ENCODE peak calls at places on chromosomes 6 and 20, in six cellular contexts. U is RCC 7860, N is adipocyte, R is cardiac muscle cell, K is neuronal stem cell, X is NCI-H1436. L is an unnamed sample.

GRCh38 chr20:33908351-33908750 is 85.4 kb upstream of the RALY start:
- DNase-seq in U (no peak), N (peak), R (no peak), K (no peak), X (no peak), L (peak)

GRCh38 chr6:2805031-2805430 is 36.6 kb downstream of the SERPINB1 start:
- DNase-seq in U (no peak), N (no peak), R (no peak), K (no peak), X (no peak), L (no peak)

GRCh38 chr6:112842338-112842700 is 495.2 kb downstream of the RFPL4B start:
- DNase-seq in U (no peak), N (no peak), R (no peak), K (no peak), X (no peak), L (no peak)

GRCh38 chr6:148324297-148325007 is 18.2 kb upstream of the SASH1 start:
- DNase-seq in U (peak), N (peak), R (no peak), K (no peak), X (no peak), L (peak)

GRCh38 chr20:54189630-54190029 is 15.8 kb upstream of the CYP24A1 start:
- DNase-seq in U (no peak), N (no peak), R (no peak), K (no peak), X (no peak), L (no peak)

GRCh38 chr6:136435096-136435495 is 115.1 kb downstream of the MAP7 start:
- DNase-seq in U (no peak), N (no peak), R (no peak), K (no peak), X (no peak), L (no peak)

GRCh38 chr6:117483004-117483644 is 650 bp downstream of the DCBLD1 start:
- DNase-seq in U (peak), N (peak), R (peak), K (peak), X (no peak), L (no peak)

GRCh38 chr6:122890250-122890649 is 101.2 kb downstream of the SMPDL3A start:
- DNase-seq in U (no peak), N (no peak), R (no peak), K (no peak), X (no peak), L (no peak)

GRCh38 chr6:11143394-11144371 is 32.2 kb upstream of the ERVFRD-1 start:
- DNase-seq in U (peak), N (peak), R (no peak), K (no peak), X (no peak), L (peak)

GRCh38 chr6:137878810-137879285 is 11.8 kb downstream of the TNFAIP3 start:
- DNase-seq in U (no peak), N (no peak), R (peak), K (peak), X (no peak), L (no peak)

GRCh38 chr6:2072450-2072849 is 173.0 kb downstream of the GMDS start:
- DNase-seq in U (no peak), N (peak), R (no peak), K (no peak), X (no peak), L (peak)

GRCh38 chr6:54698974-54699373 is 147.6 kb upstream of the FAM83B start:
- DNase-seq in U (no peak), N (no peak), R (no peak), K (no peak), X (no peak), L (no peak)

GRCh38 chr6:1390805-1391511 is 1.6 kb downstream of the FOXF2 start:
- DNase-seq in U (no peak), N (peak), R (no peak), K (peak), X (no peak), L (peak)

GRCh38 chr6:43943099-43943766 is 173.2 kb downstream of the VEGFA start:
- DNase-seq in U (no peak), N (no peak), R (no peak), K (no peak), X (no peak), L (no peak)

GRCh38 chr20:37406010-37406998 is 60.4 kb downstream of the SRC start:
- DNase-seq in U (peak), N (peak), R (peak), K (no peak), X (peak), L (no peak)

GRCh38 chr6:11722224-11722623 is 56.4 kb downstream of the ADTRP start:
- DNase-seq in U (no peak), N (no peak), R (no peak), K (no peak), X (no peak), L (no peak)

GRCh38 chr6:152378154-152378553 is 259.0 kb downstream of the SYNE1 start:
- DNase-seq in U (no peak), N (peak), R (no peak), K (no peak), X (no peak), L (no peak)

GRCh38 chr6:22437665-22438064 is 131.7 kb upstream of the HDGFL1 start:
- DNase-seq in U (no peak), N (no peak), R (no peak), K (no peak), X (no peak), L (no peak)

GRCh38 chr6:39898625-39899024 is 35.6 kb downstream of the MOCS1 start:
- DNase-seq in U (no peak), N (no peak), R (no peak), K (no peak), X (no peak), L (no peak)